ENCODE peak calls at places on chromosomes 2 and 18, in seven cellular contexts. One of them, this sample, is unnamed.

GRCh38 chr2:191303349-191304005 is 58.3 kb downstream of the MYO1B start:
- DNase-seq in neural progenitor cell: no peak
- DNase-seq in GM23338: no peak
- DNase-seq in MM.1S: no peak
- DNase-seq in PC-3: no peak
- DNase-seq in PC-9: no peak
- DNase-seq in SK-N-SH: no peak
- DNase-seq in this sample: no peak

GRCh38 chr2:239579524-239580198 is 178.8 kb upstream of the HDAC4 start:
- DNase-seq in neural progenitor cell: no peak
- DNase-seq in GM23338: no peak
- DNase-seq in MM.1S: no peak
- DNase-seq in PC-3: no peak
- DNase-seq in PC-9: no peak
- DNase-seq in SK-N-SH: no peak
- DNase-seq in this sample: no peak

GRCh38 chr18:67508146-67508545 is 8.4 kb downstream of the DSEL start:
- DNase-seq in neural progenitor cell: no peak
- DNase-seq in GM23338: peak; percentile 33
- DNase-seq in MM.1S: no peak
- DNase-seq in PC-3: no peak
- DNase-seq in PC-9: no peak
- DNase-seq in SK-N-SH: no peak
- DNase-seq in this sample: no peak

GRCh38 chr2:193542762-193543161 is 1348.0 kb upstream of the TMEFF2 start:
- DNase-seq in neural progenitor cell: no peak
- DNase-seq in GM23338: no peak
- DNase-seq in MM.1S: peak; percentile 92
- DNase-seq in PC-3: no peak
- DNase-seq in PC-9: no peak
- DNase-seq in SK-N-SH: no peak
- DNase-seq in this sample: no peak

GRCh38 chr18:50298443-50299284 is 11.2 kb upstream of the CXXC1 start:
- DNase-seq in neural progenitor cell: no peak
- DNase-seq in GM23338: peak; percentile 46
- DNase-seq in MM.1S: no peak
- DNase-seq in PC-3: no peak
- DNase-seq in PC-9: no peak
- DNase-seq in SK-N-SH: no peak
- DNase-seq in this sample: no peak

GRCh38 chr2:191246820-191247380 is 1.7 kb downstream of the MYO1B start:
- DNase-seq in neural progenitor cell: no peak
- DNase-seq in GM23338: no peak
- DNase-seq in MM.1S: no peak
- DNase-seq in PC-3: peak; percentile 20
- DNase-seq in PC-9: no peak
- DNase-seq in SK-N-SH: peak; percentile 11
- DNase-seq in this sample: peak; percentile 50

GRCh38 chr2:56207760-56208159 is 24.0 kb downstream of the CCDC85A start:
- DNase-seq in neural progenitor cell: no peak
- DNase-seq in GM23338: no peak
- DNase-seq in MM.1S: no peak
- DNase-seq in PC-3: no peak
- DNase-seq in PC-9: no peak
- DNase-seq in SK-N-SH: no peak
- DNase-seq in this sample: no peak

GRCh38 chr2:210128961-210129360 is 42.2 kb downstream of the KANSL1L start:
- DNase-seq in neural progenitor cell: no peak
- DNase-seq in GM23338: peak; percentile 14
- DNase-seq in MM.1S: no peak
- DNase-seq in PC-3: no peak
- DNase-seq in PC-9: no peak
- DNase-seq in SK-N-SH: no peak
- DNase-seq in this sample: no peak

GRCh38 chr2:96882906-96883305 is 13.0 kb upstream of the SEMA4C start:
- DNase-seq in neural progenitor cell: no peak
- DNase-seq in GM23338: no peak
- DNase-seq in MM.1S: no peak
- DNase-seq in PC-3: no peak
- DNase-seq in PC-9: no peak
- DNase-seq in SK-N-SH: no peak
- DNase-seq in this sample: no peak

GRCh38 chr18:22668496-22668895 is 250.8 kb upstream of the CTAGE1 start:
- DNase-seq in neural progenitor cell: no peak
- DNase-seq in GM23338: no peak
- DNase-seq in MM.1S: no peak
- DNase-seq in PC-3: no peak
- DNase-seq in PC-9: no peak
- DNase-seq in SK-N-SH: no peak
- DNase-seq in this sample: peak; percentile 48

GRCh38 chr2:152367547-152368250 is 32.7 kb downstream of the FMNL2 start:
- DNase-seq in neural progenitor cell: no peak
- DNase-seq in GM23338: no peak
- DNase-seq in MM.1S: peak; percentile 86
- DNase-seq in PC-3: no peak
- DNase-seq in PC-9: no peak
- DNase-seq in SK-N-SH: no peak
- DNase-seq in this sample: no peak

GRCh38 chr2:57368190-57368589 is 678.4 kb upstream of the VRK2 start:
- DNase-seq in neural progenitor cell: no peak
- DNase-seq in GM23338: no peak
- DNase-seq in MM.1S: no peak
- DNase-seq in PC-3: no peak
- DNase-seq in PC-9: no peak
- DNase-seq in SK-N-SH: no peak
- DNase-seq in this sample: no peak

DNA sequence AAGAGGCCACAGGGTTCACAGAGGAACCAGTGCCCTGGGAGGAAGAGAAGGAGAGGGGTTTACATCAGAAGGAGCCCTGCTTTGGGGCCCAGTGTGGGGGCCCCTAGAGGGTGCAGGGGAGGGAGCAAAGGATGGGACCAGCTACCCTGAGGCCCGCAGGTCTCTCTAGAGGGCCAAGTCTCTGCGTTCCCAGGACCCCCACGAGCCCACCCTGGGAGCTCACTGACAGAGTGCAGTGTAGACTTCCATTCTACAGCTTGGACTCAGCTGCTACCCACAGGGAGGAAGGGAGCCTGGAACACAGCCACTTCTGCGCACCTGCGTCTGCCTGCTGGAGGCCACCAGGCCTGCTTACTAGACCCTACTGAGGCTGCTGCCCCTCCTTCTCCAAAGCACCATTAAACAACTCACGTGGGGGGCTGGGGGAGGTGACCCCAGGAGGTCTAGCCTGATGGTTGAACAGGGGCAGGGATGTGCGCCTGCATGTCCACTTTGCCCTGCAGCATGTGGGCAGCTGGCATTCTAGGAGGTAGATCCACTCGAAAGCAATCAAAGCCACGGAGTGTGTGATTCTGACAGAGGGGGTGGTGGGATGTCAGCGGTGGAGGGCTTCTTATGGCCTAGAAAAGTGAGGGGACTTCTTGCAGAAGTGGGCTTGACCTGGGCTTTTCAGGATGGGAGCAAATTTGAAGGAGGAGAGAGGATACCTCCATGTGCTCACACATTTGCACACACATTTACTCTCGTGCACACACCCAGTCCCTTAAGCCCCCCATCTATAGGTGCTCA is 90.2 kb downstream of the ZFP36L2 start:
- DNase-seq in neural progenitor cell: no peak
- DNase-seq in GM23338: no peak
- DNase-seq in MM.1S: no peak
- DNase-seq in PC-3: no peak
- DNase-seq in PC-9: no peak
- DNase-seq in SK-N-SH: peak; percentile 38
- DNase-seq in this sample: no peak
- H3F3A ChIP-seq in neural progenitor cell: peaks cover 34% of the 10 kb centered on the region
- H3F3A ChIP-seq in GM23338: no peaks in the 10 kb centered on the region
- H3F3A ChIP-seq in MM.1S: peaks cover 34% of the 10 kb centered on the region
- H3F3A ChIP-seq in PC-3: no peaks in the 10 kb centered on the region
- H3F3A ChIP-seq in PC-9: peaks cover 21% of the 10 kb centered on the region
- H3F3A ChIP-seq in SK-N-SH: peaks cover 8% of the 10 kb centered on the region
- H3F3A ChIP-seq in this sample: no peaks in the 10 kb centered on the region

DNA sequence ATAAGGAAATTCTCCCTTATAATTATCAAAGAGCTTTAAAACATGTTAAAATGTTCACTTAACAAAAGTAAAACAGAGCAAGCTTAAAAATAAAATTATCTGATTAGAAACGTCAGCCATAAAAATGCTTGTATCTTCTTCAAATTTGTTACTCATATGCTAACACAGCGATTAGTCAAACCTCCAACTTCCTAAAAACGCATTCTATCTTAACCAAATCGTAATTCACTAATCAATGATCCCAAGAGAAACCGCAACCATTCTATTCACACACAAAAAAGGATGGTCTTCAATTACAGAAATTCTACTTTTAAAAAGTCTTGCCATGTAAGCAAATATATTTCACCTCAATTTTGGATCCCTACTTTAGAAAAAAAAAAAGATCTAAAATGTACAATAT is 1.9 kb downstream of the STK17B start:
- DNase-seq in neural progenitor cell: no peak
- DNase-seq in GM23338: no peak
- DNase-seq in MM.1S: no peak
- DNase-seq in PC-3: peak; percentile 38
- DNase-seq in PC-9: no peak
- DNase-seq in SK-N-SH: no peak
- DNase-seq in this sample: peak; percentile 43
- H3F3A ChIP-seq in neural progenitor cell: peaks cover 15% of the 10 kb centered on the region
- H3F3A ChIP-seq in GM23338: no peaks in the 10 kb centered on the region
- H3F3A ChIP-seq in MM.1S: peaks cover 64% of the 10 kb centered on the region
- H3F3A ChIP-seq in PC-3: no peaks in the 10 kb centered on the region
- H3F3A ChIP-seq in PC-9: no peaks in the 10 kb centered on the region
- H3F3A ChIP-seq in SK-N-SH: peaks cover 32% of the 10 kb centered on the region
- H3F3A ChIP-seq in this sample: peaks cover 32% of the 10 kb centered on the region

GRCh38 chr2:88844960-88845359 is 153.5 kb downstream of the RPIA start:
- DNase-seq in neural progenitor cell: no peak
- DNase-seq in GM23338: no peak
- DNase-seq in MM.1S: no peak
- DNase-seq in PC-3: no peak
- DNase-seq in PC-9: no peak
- DNase-seq in SK-N-SH: no peak
- DNase-seq in this sample: no peak

GRCh38 chr2:88842656-88843055 is 151.2 kb downstream of the RPIA start:
- DNase-seq in neural progenitor cell: no peak
- DNase-seq in GM23338: no peak
- DNase-seq in MM.1S: no peak
- DNase-seq in PC-3: no peak
- DNase-seq in PC-9: no peak
- DNase-seq in SK-N-SH: no peak
- DNase-seq in this sample: no peak

GRCh38 chr2:88843651-88844050 is 152.2 kb downstream of the RPIA start:
- DNase-seq in neural progenitor cell: no peak
- DNase-seq in GM23338: no peak
- DNase-seq in MM.1S: no peak
- DNase-seq in PC-3: no peak
- DNase-seq in PC-9: no peak
- DNase-seq in SK-N-SH: no peak
- DNase-seq in this sample: no peak

GRCh38 chr2:88843061-88843460 is 151.6 kb downstream of the RPIA start:
- DNase-seq in neural progenitor cell: no peak
- DNase-seq in GM23338: no peak
- DNase-seq in MM.1S: no peak
- DNase-seq in PC-3: no peak
- DNase-seq in PC-9: no peak
- DNase-seq in SK-N-SH: no peak
- DNase-seq in this sample: no peak

DNA sequence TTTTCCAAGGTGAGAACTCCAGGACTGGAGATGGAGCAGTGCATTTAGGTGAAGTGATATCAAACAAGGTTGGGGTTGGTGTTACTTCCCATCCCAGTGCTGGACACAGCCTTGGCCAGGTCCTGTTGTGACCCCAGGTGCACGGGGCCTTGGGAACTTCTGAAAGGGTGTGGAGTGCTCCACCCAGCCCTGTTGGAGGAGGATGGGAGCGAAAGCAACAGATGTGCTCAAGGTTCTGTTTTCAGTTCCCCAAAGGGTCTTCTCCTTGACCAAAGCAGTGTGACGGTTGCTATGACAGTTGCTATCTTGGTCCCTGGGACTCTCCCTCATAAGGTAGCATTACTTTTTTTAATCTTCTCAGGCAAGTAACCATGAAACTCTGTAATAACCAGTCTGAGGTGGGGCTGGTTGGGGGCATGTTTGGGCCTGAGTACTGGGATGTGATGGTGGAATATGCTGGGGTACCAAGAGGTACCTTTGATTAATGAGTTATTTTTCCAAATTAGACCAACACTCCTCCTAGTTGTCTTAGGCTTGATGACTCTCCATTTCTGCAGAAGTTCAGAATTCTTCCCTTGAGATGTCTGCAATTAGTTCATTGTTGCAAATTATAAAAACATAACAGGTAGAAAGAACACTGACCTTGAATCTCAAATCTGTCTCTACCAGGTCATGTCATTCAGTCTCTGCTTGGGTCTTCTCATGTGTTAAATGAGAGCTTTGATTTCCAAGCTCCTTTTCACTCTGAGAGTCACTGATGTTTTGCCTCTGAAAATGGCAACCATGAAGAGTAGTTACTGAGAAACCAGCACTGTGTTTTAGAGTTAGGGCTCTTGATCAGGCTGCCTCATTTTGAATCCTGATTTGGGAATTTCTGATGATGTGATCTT is 154.5 kb downstream of the RPIA start:
- DNase-seq in neural progenitor cell: no peak
- DNase-seq in GM23338: no peak
- DNase-seq in MM.1S: no peak
- DNase-seq in PC-3: no peak
- DNase-seq in PC-9: no peak
- DNase-seq in SK-N-SH: no peak
- DNase-seq in this sample: no peak
- H3F3A ChIP-seq in neural progenitor cell: no peaks in the 10 kb centered on the region
- H3F3A ChIP-seq in GM23338: no peaks in the 10 kb centered on the region
- H3F3A ChIP-seq in MM.1S: no peaks in the 10 kb centered on the region
- H3F3A ChIP-seq in PC-3: no peaks in the 10 kb centered on the region
- H3F3A ChIP-seq in PC-9: no peaks in the 10 kb centered on the region
- H3F3A ChIP-seq in SK-N-SH: no peaks in the 10 kb centered on the region
- H3F3A ChIP-seq in this sample: no peaks in the 10 kb centered on the region

GRCh38 chr18:77063256-77063655 is 69.3 kb downstream of the MBP start:
- DNase-seq in neural progenitor cell: no peak
- DNase-seq in GM23338: peak; percentile 35
- DNase-seq in MM.1S: peak; percentile 76
- DNase-seq in PC-3: peak; percentile 69
- DNase-seq in PC-9: no peak
- DNase-seq in SK-N-SH: no peak
- DNase-seq in this sample: no peak

GRCh38 chr18:77067315-77068061 is 65.1 kb downstream of the MBP start:
- DNase-seq in neural progenitor cell: no peak
- DNase-seq in GM23338: no peak
- DNase-seq in MM.1S: no peak
- DNase-seq in PC-3: peak; percentile 86
- DNase-seq in PC-9: peak; percentile 59
- DNase-seq in SK-N-SH: no peak
- DNase-seq in this sample: peak; percentile 97

GRCh38 chr18:77066689-77067088 is 65.9 kb downstream of the MBP start:
- DNase-seq in neural progenitor cell: no peak
- DNase-seq in GM23338: no peak
- DNase-seq in MM.1S: no peak
- DNase-seq in PC-3: no peak
- DNase-seq in PC-9: no peak
- DNase-seq in SK-N-SH: no peak
- DNase-seq in this sample: no peak

GRCh38 chr18:77066101-77066500 is 66.5 kb downstream of the MBP start:
- DNase-seq in neural progenitor cell: no peak
- DNase-seq in GM23338: no peak
- DNase-seq in MM.1S: no peak
- DNase-seq in PC-3: no peak
- DNase-seq in PC-9: no peak
- DNase-seq in SK-N-SH: no peak
- DNase-seq in this sample: no peak

GRCh38 chr18:77065221-77065981 is 67.2 kb downstream of the MBP start:
- DNase-seq in neural progenitor cell: no peak
- DNase-seq in GM23338: no peak
- DNase-seq in MM.1S: peak; percentile 18
- DNase-seq in PC-3: peak; percentile 87
- DNase-seq in PC-9: peak; percentile 54
- DNase-seq in SK-N-SH: no peak
- DNase-seq in this sample: peak; percentile 95
- H3F3A ChIP-seq in neural progenitor cell: peaks cover 13% of the 10 kb centered on the region
- H3F3A ChIP-seq in GM23338: no peaks in the 10 kb centered on the region
- H3F3A ChIP-seq in MM.1S: peaks cover 22% of the 10 kb centered on the region
- H3F3A ChIP-seq in PC-3: peaks cover 10% of the 10 kb centered on the region
- H3F3A ChIP-seq in PC-9: peaks cover 67% of the 10 kb centered on the region
- H3F3A ChIP-seq in SK-N-SH: peaks cover 24% of the 10 kb centered on the region
- H3F3A ChIP-seq in this sample: peaks cover 58% of the 10 kb centered on the region